ENCODE peak calls at places on chromosome 21, in nine cellular contexts. One of them, this sample, is unnamed.

GRCh38 chr21:15775981-15776380 is 46.2 kb downstream of the USP25 start:
- DNase-seq in activated CD4-positive, alpha-beta T cell treated with anti-CD3 and anti-CD28 coated beads, Interleukin-2, amount 50 U/mL, for 48 hours: no peak
- DNase-seq in EH: peak; percentile 90
- DNase-seq in fibroblast of mammary gland: peak; percentile 89
- DNase-seq in CD8-positive, alpha-beta memory T cell: no peak
- DNase-seq in activated T-cell treated with anti-CD3 and anti-CD28 coated beads, Interleukin-2, amount 50 U/mL, for 24 hours: no peak
- DNase-seq in activated T-helper 1 cell treated with anti-CD3 and anti-CD28 coated beads, Interleukin-2, amount 50 U/mL, for 16 hours: no peak
- DNase-seq in Ammon's horn: no peak
- DNase-seq in NCI-H460: no peak
- DNase-seq in this sample: no peak

GRCh38 chr21:32834825-32835224 is 63.3 kb upstream of the PAXBP1 start:
- DNase-seq in Ammon's horn: peak; percentile 9
- DNase-seq in EH: no peak
- DNase-seq in activated CD4-positive, alpha-beta T cell treated with anti-CD3 and anti-CD28 coated beads, Interleukin-2, amount 50 U/mL, for 48 hours: no peak
- DNase-seq in NCI-H460: no peak
- DNase-seq in activated T-helper 1 cell treated with anti-CD3 and anti-CD28 coated beads, Interleukin-2, amount 50 U/mL, for 16 hours: no peak
- DNase-seq in CD8-positive, alpha-beta memory T cell: no peak
- DNase-seq in fibroblast of mammary gland: no peak
- DNase-seq in activated T-cell treated with anti-CD3 and anti-CD28 coated beads, Interleukin-2, amount 50 U/mL, for 24 hours: no peak
- DNase-seq in this sample: no peak

GRCh38 chr21:37509802-37510393 is 143.3 kb downstream of the DYRK1A start:
- DNase-seq in CD8-positive, alpha-beta memory T cell: no peak
- DNase-seq in activated T-helper 1 cell treated with anti-CD3 and anti-CD28 coated beads, Interleukin-2, amount 50 U/mL, for 16 hours: no peak
- DNase-seq in activated T-cell treated with anti-CD3 and anti-CD28 coated beads, Interleukin-2, amount 50 U/mL, for 24 hours: no peak
- DNase-seq in activated CD4-positive, alpha-beta T cell treated with anti-CD3 and anti-CD28 coated beads, Interleukin-2, amount 50 U/mL, for 48 hours: no peak
- DNase-seq in fibroblast of mammary gland: peak; percentile 62
- DNase-seq in NCI-H460: no peak
- DNase-seq in Ammon's horn: no peak
- DNase-seq in EH: peak; percentile 53
- DNase-seq in this sample: no peak

GRCh38 chr21:24280591-24280990 is 1326.7 kb downstream of the MRPL39 start:
- DNase-seq in activated CD4-positive, alpha-beta T cell treated with anti-CD3 and anti-CD28 coated beads, Interleukin-2, amount 50 U/mL, for 48 hours: no peak
- DNase-seq in activated T-cell treated with anti-CD3 and anti-CD28 coated beads, Interleukin-2, amount 50 U/mL, for 24 hours: no peak
- DNase-seq in EH: no peak
- DNase-seq in CD8-positive, alpha-beta memory T cell: no peak
- DNase-seq in Ammon's horn: no peak
- DNase-seq in NCI-H460: no peak
- DNase-seq in activated T-helper 1 cell treated with anti-CD3 and anti-CD28 coated beads, Interleukin-2, amount 50 U/mL, for 16 hours: no peak
- DNase-seq in fibroblast of mammary gland: no peak
- DNase-seq in this sample: no peak

GRCh38 chr21:17387030-17387617 is 125.7 kb upstream of the CXADR start:
- DNase-seq in NCI-H460: peak; percentile 70
- DNase-seq in CD8-positive, alpha-beta memory T cell: peak; percentile 11
- DNase-seq in Ammon's horn: peak; percentile 73
- DNase-seq in activated T-cell treated with anti-CD3 and anti-CD28 coated beads, Interleukin-2, amount 50 U/mL, for 24 hours: no peak
- DNase-seq in fibroblast of mammary gland: peak; percentile 67
- DNase-seq in activated T-helper 1 cell treated with anti-CD3 and anti-CD28 coated beads, Interleukin-2, amount 50 U/mL, for 16 hours: no peak
- DNase-seq in activated CD4-positive, alpha-beta T cell treated with anti-CD3 and anti-CD28 coated beads, Interleukin-2, amount 50 U/mL, for 48 hours: peak; percentile 16
- DNase-seq in EH: peak; percentile 64
- DNase-seq in this sample: peak; percentile 70

GRCh38 chr21:42463861-42464515 is 32.0 kb downstream of the RSPH1 start:
- DNase-seq in activated T-cell treated with anti-CD3 and anti-CD28 coated beads, Interleukin-2, amount 50 U/mL, for 24 hours: peak; percentile 79
- DNase-seq in Ammon's horn: peak; percentile 74
- DNase-seq in CD8-positive, alpha-beta memory T cell: peak; percentile 54
- DNase-seq in NCI-H460: no peak
- DNase-seq in EH: peak; percentile 35
- DNase-seq in activated CD4-positive, alpha-beta T cell treated with anti-CD3 and anti-CD28 coated beads, Interleukin-2, amount 50 U/mL, for 48 hours: peak; percentile 69
- DNase-seq in activated T-helper 1 cell treated with anti-CD3 and anti-CD28 coated beads, Interleukin-2, amount 50 U/mL, for 16 hours: peak; percentile 50
- DNase-seq in fibroblast of mammary gland: peak; percentile 69
- DNase-seq in this sample: peak; percentile 62

GRCh38 chr21:25515484-25516405 is 91.5 kb downstream of the MRPL39 start:
- DNase-seq in activated T-cell treated with anti-CD3 and anti-CD28 coated beads, Interleukin-2, amount 50 U/mL, for 24 hours: no peak
- DNase-seq in EH: no peak
- DNase-seq in fibroblast of mammary gland: peak; percentile 38
- DNase-seq in activated CD4-positive, alpha-beta T cell treated with anti-CD3 and anti-CD28 coated beads, Interleukin-2, amount 50 U/mL, for 48 hours: no peak
- DNase-seq in NCI-H460: no peak
- DNase-seq in Ammon's horn: no peak
- DNase-seq in activated T-helper 1 cell treated with anti-CD3 and anti-CD28 coated beads, Interleukin-2, amount 50 U/mL, for 16 hours: no peak
- DNase-seq in CD8-positive, alpha-beta memory T cell: no peak
- DNase-seq in this sample: no peak

GRCh38 chr21:44557491-44558328 is 885 bp downstream of the KRTAP10-3 start:
- DNase-seq in NCI-H460: no peak
- DNase-seq in activated T-helper 1 cell treated with anti-CD3 and anti-CD28 coated beads, Interleukin-2, amount 50 U/mL, for 16 hours: no peak
- DNase-seq in activated T-cell treated with anti-CD3 and anti-CD28 coated beads, Interleukin-2, amount 50 U/mL, for 24 hours: no peak
- DNase-seq in CD8-positive, alpha-beta memory T cell: no peak
- DNase-seq in fibroblast of mammary gland: no peak
- DNase-seq in activated CD4-positive, alpha-beta T cell treated with anti-CD3 and anti-CD28 coated beads, Interleukin-2, amount 50 U/mL, for 48 hours: no peak
- DNase-seq in EH: no peak
- DNase-seq in Ammon's horn: no peak
- DNase-seq in this sample: no peak

GRCh38 chr21:41840880-41841279 is 38.3 kb downstream of the PRDM15 start:
- DNase-seq in NCI-H460: no peak
- DNase-seq in CD8-positive, alpha-beta memory T cell: no peak
- DNase-seq in fibroblast of mammary gland: no peak
- DNase-seq in activated T-cell treated with anti-CD3 and anti-CD28 coated beads, Interleukin-2, amount 50 U/mL, for 24 hours: no peak
- DNase-seq in activated T-helper 1 cell treated with anti-CD3 and anti-CD28 coated beads, Interleukin-2, amount 50 U/mL, for 16 hours: no peak
- DNase-seq in Ammon's horn: no peak
- DNase-seq in EH: no peak
- DNase-seq in activated CD4-positive, alpha-beta T cell treated with anti-CD3 and anti-CD28 coated beads, Interleukin-2, amount 50 U/mL, for 48 hours: no peak
- DNase-seq in this sample: no peak

GRCh38 chr21:36696640-36697472 is 2.1 kb upstream of the SIM2 start:
- DNase-seq in activated T-helper 1 cell treated with anti-CD3 and anti-CD28 coated beads, Interleukin-2, amount 50 U/mL, for 16 hours: no peak
- DNase-seq in Ammon's horn: no peak
- DNase-seq in NCI-H460: no peak
- DNase-seq in EH: no peak
- DNase-seq in activated T-cell treated with anti-CD3 and anti-CD28 coated beads, Interleukin-2, amount 50 U/mL, for 24 hours: no peak
- DNase-seq in CD8-positive, alpha-beta memory T cell: no peak
- DNase-seq in fibroblast of mammary gland: no peak
- DNase-seq in activated CD4-positive, alpha-beta T cell treated with anti-CD3 and anti-CD28 coated beads, Interleukin-2, amount 50 U/mL, for 48 hours: peak; percentile 7
- DNase-seq in this sample: no peak

GRCh38 chr21:44905725-44906084 is 15.0 kb downstream of the ITGB2 start:
- DNase-seq in activated T-cell treated with anti-CD3 and anti-CD28 coated beads, Interleukin-2, amount 50 U/mL, for 24 hours: no peak
- DNase-seq in CD8-positive, alpha-beta memory T cell: no peak
- DNase-seq in activated T-helper 1 cell treated with anti-CD3 and anti-CD28 coated beads, Interleukin-2, amount 50 U/mL, for 16 hours: no peak
- DNase-seq in fibroblast of mammary gland: no peak
- DNase-seq in EH: no peak
- DNase-seq in NCI-H460: no peak
- DNase-seq in Ammon's horn: no peak
- DNase-seq in activated CD4-positive, alpha-beta T cell treated with anti-CD3 and anti-CD28 coated beads, Interleukin-2, amount 50 U/mL, for 48 hours: no peak
- DNase-seq in this sample: no peak

GRCh38 chr21:45992311-45993209 is 11.0 kb downstream of the COL6A1 start:
- DNase-seq in fibroblast of mammary gland: peak; percentile 70
- DNase-seq in EH: no peak
- DNase-seq in NCI-H460: no peak
- DNase-seq in activated T-cell treated with anti-CD3 and anti-CD28 coated beads, Interleukin-2, amount 50 U/mL, for 24 hours: peak; percentile 18
- DNase-seq in activated T-helper 1 cell treated with anti-CD3 and anti-CD28 coated beads, Interleukin-2, amount 50 U/mL, for 16 hours: no peak
- DNase-seq in CD8-positive, alpha-beta memory T cell: no peak
- DNase-seq in activated CD4-positive, alpha-beta T cell treated with anti-CD3 and anti-CD28 coated beads, Interleukin-2, amount 50 U/mL, for 48 hours: no peak
- DNase-seq in Ammon's horn: no peak
- DNase-seq in this sample: no peak

GRCh38 chr21:27975514-27975913 is 1008.6 kb upstream of the ADAMTS5 start:
- DNase-seq in NCI-H460: no peak
- DNase-seq in activated CD4-positive, alpha-beta T cell treated with anti-CD3 and anti-CD28 coated beads, Interleukin-2, amount 50 U/mL, for 48 hours: no peak
- DNase-seq in Ammon's horn: no peak
- DNase-seq in CD8-positive, alpha-beta memory T cell: no peak
- DNase-seq in activated T-cell treated with anti-CD3 and anti-CD28 coated beads, Interleukin-2, amount 50 U/mL, for 24 hours: no peak
- DNase-seq in fibroblast of mammary gland: no peak
- DNase-seq in EH: no peak
- DNase-seq in activated T-helper 1 cell treated with anti-CD3 and anti-CD28 coated beads, Interleukin-2, amount 50 U/mL, for 16 hours: no peak
- DNase-seq in this sample: no peak

GRCh38 chr21:16535100-16535418 is 805.3 kb downstream of the USP25 start:
- DNase-seq in activated T-helper 1 cell treated with anti-CD3 and anti-CD28 coated beads, Interleukin-2, amount 50 U/mL, for 16 hours: no peak
- DNase-seq in CD8-positive, alpha-beta memory T cell: no peak
- DNase-seq in EH: no peak
- DNase-seq in activated CD4-positive, alpha-beta T cell treated with anti-CD3 and anti-CD28 coated beads, Interleukin-2, amount 50 U/mL, for 48 hours: no peak
- DNase-seq in activated T-cell treated with anti-CD3 and anti-CD28 coated beads, Interleukin-2, amount 50 U/mL, for 24 hours: no peak
- DNase-seq in NCI-H460: peak; percentile 58
- DNase-seq in Ammon's horn: peak; percentile 92
- DNase-seq in fibroblast of mammary gland: peak; percentile 96
- DNase-seq in this sample: no peak

GRCh38 chr21:42059721-42060120 is 11.4 kb upstream of the UMODL1 start:
- DNase-seq in activated T-cell treated with anti-CD3 and anti-CD28 coated beads, Interleukin-2, amount 50 U/mL, for 24 hours: no peak
- DNase-seq in activated T-helper 1 cell treated with anti-CD3 and anti-CD28 coated beads, Interleukin-2, amount 50 U/mL, for 16 hours: no peak
- DNase-seq in CD8-positive, alpha-beta memory T cell: no peak
- DNase-seq in EH: no peak
- DNase-seq in NCI-H460: no peak
- DNase-seq in Ammon's horn: no peak
- DNase-seq in activated CD4-positive, alpha-beta T cell treated with anti-CD3 and anti-CD28 coated beads, Interleukin-2, amount 50 U/mL, for 48 hours: no peak
- DNase-seq in fibroblast of mammary gland: no peak
- DNase-seq in this sample: no peak

GRCh38 chr21:34835526-34835925 is 166.7 kb downstream of the CLIC6 start:
- DNase-seq in activated T-cell treated with anti-CD3 and anti-CD28 coated beads, Interleukin-2, amount 50 U/mL, for 24 hours: no peak
- DNase-seq in activated T-helper 1 cell treated with anti-CD3 and anti-CD28 coated beads, Interleukin-2, amount 50 U/mL, for 16 hours: no peak
- DNase-seq in Ammon's horn: no peak
- DNase-seq in CD8-positive, alpha-beta memory T cell: no peak
- DNase-seq in activated CD4-positive, alpha-beta T cell treated with anti-CD3 and anti-CD28 coated beads, Interleukin-2, amount 50 U/mL, for 48 hours: no peak
- DNase-seq in NCI-H460: no peak
- DNase-seq in fibroblast of mammary gland: peak; percentile 94
- DNase-seq in EH: peak; percentile 62
- DNase-seq in this sample: no peak

GRCh38 chr21:40178726-40179125 is 311.5 kb downstream of the PCP4 start:
- DNase-seq in CD8-positive, alpha-beta memory T cell: no peak
- DNase-seq in EH: no peak
- DNase-seq in fibroblast of mammary gland: no peak
- DNase-seq in activated T-helper 1 cell treated with anti-CD3 and anti-CD28 coated beads, Interleukin-2, amount 50 U/mL, for 16 hours: no peak
- DNase-seq in Ammon's horn: no peak
- DNase-seq in activated CD4-positive, alpha-beta T cell treated with anti-CD3 and anti-CD28 coated beads, Interleukin-2, amount 50 U/mL, for 48 hours: no peak
- DNase-seq in activated T-cell treated with anti-CD3 and anti-CD28 coated beads, Interleukin-2, amount 50 U/mL, for 24 hours: no peak
- DNase-seq in NCI-H460: no peak
- DNase-seq in this sample: no peak

GRCh38 chr21:44933199-44933937 is 6.5 kb upstream of the SLX9 start:
- DNase-seq in activated T-helper 1 cell treated with anti-CD3 and anti-CD28 coated beads, Interleukin-2, amount 50 U/mL, for 16 hours: no peak
- DNase-seq in NCI-H460: no peak
- DNase-seq in activated CD4-positive, alpha-beta T cell treated with anti-CD3 and anti-CD28 coated beads, Interleukin-2, amount 50 U/mL, for 48 hours: no peak
- DNase-seq in fibroblast of mammary gland: no peak
- DNase-seq in Ammon's horn: no peak
- DNase-seq in CD8-positive, alpha-beta memory T cell: no peak
- DNase-seq in EH: no peak
- DNase-seq in activated T-cell treated with anti-CD3 and anti-CD28 coated beads, Interleukin-2, amount 50 U/mL, for 24 hours: no peak
- DNase-seq in this sample: no peak

GRCh38 chr21:38768385-38769071 is 37.2 kb upstream of the ETS2 start:
- DNase-seq in EH: peak; percentile 93
- DNase-seq in activated CD4-positive, alpha-beta T cell treated with anti-CD3 and anti-CD28 coated beads, Interleukin-2, amount 50 U/mL, for 48 hours: peak; percentile 74
- DNase-seq in activated T-helper 1 cell treated with anti-CD3 and anti-CD28 coated beads, Interleukin-2, amount 50 U/mL, for 16 hours: peak; percentile 16
- DNase-seq in activated T-cell treated with anti-CD3 and anti-CD28 coated beads, Interleukin-2, amount 50 U/mL, for 24 hours: peak; percentile 78
- DNase-seq in NCI-H460: no peak
- DNase-seq in CD8-positive, alpha-beta memory T cell: no peak
- DNase-seq in Ammon's horn: no peak
- DNase-seq in fibroblast of mammary gland: peak; percentile 95
- DNase-seq in this sample: no peak